ENCODE peak calls at places on chromosome 10, in eight cellular contexts. L is gastroesophageal sphincter; H is CD8-positive, alpha-beta T cell; S is RWPE2; K is right lobe of liver; C is mucosa of descending colon; J is natural killer cell treated with Interleukin-12 subunit alpha and Interleukin-12 subunit beta and Interleukin-15 and Interleukin-18, amount 100 ng/mL, for 72 hours; P is K562. T is an unnamed sample.

GRCh38 chr10:28496017-28496416 is 36.9 kb upstream of the WAC start:
- ATAC-seq in L (no peak), H (no peak), S (no peak), K (no peak), C (no peak), J (no peak), P (no peak), T (no peak)

GRCh38 chr10:23467548-23467947 is 28.7 kb downstream of the OTUD1 start:
- ATAC-seq in L (no peak), H (no peak), S (no peak), K (no peak), C (no peak), J (no peak), P (no peak), T (no peak)

GRCh38 chr10:33115720-33116119 is 157.7 kb upstream of the ITGB1 start:
- ATAC-seq in L (no peak), H (peak; percentile 10), S (peak; percentile 57), K (no peak), C (no peak), J (peak; percentile 22), P (no peak), T (no peak)

GRCh38 chr10:125840406-125840805 is 17.1 kb downstream of the BCCIP start:
- ATAC-seq in L (no peak), H (no peak), S (no peak), K (no peak), C (no peak), J (no peak), P (no peak), T (no peak)

GRCh38 chr10:113153493-113154127 is 203.6 kb downstream of the TCF7L2 start:
- ATAC-seq in L (peak; percentile 60), H (no peak), S (no peak), K (peak; percentile 34), C (peak; percentile 31), J (no peak), P (no peak), T (no peak)

GRCh38 chr10:118564652-118565051 is 30.8 kb downstream of the PRLHR start:
- ATAC-seq in L (no peak), H (no peak), S (peak; percentile 63), K (no peak), C (no peak), J (no peak), P (peak; percentile 69), T (no peak)

GRCh38 chr10:68471586-68472408 is at the start of gene DNA2:
- ATAC-seq in L (peak; percentile 51), H (peak; percentile 81), S (peak; percentile 82), K (peak; percentile 93), C (peak; percentile 95), J (peak; percentile 93), P (peak; percentile 90), T (peak; percentile 86)

GRCh38 chr10:75532253-75532924 is 101.0 kb downstream of the LRMDA start:
- ATAC-seq in L (no peak), H (no peak), S (peak; percentile 73), K (no peak), C (no peak), J (no peak), P (no peak), T (peak; percentile 33)

GRCh38 chr10:76127984-76128589 is 696.7 kb downstream of the LRMDA start:
- ATAC-seq in L (no peak), H (no peak), S (no peak), K (no peak), C (no peak), J (no peak), P (no peak), T (no peak)

GRCh38 chr10:32971536-32972091 is 13.6 kb upstream of the ITGB1 start:
- ATAC-seq in L (no peak), H (no peak), S (peak; percentile 31), K (peak; percentile 86), C (peak; percentile 88), J (no peak), P (peak; percentile 93), T (no peak)

GRCh38 chr10:23516530-23516929 is 77.7 kb downstream of the OTUD1 start:
- ATAC-seq in L (no peak), H (no peak), S (peak; percentile 64), K (peak; percentile 69), C (no peak), J (no peak), P (peak; percentile 69), T (no peak)

GRCh38 chr10:3480281-3480999 is 304.6 kb downstream of the KLF6 start:
- ATAC-seq in L (no peak), H (no peak), S (no peak), K (no peak), C (no peak), J (no peak), P (no peak), T (no peak)

GRCh38 chr10:78394050-78394449 is 360.4 kb downstream of the RPS24 start:
- ATAC-seq in L (no peak), H (no peak), S (no peak), K (no peak), C (no peak), J (no peak), P (no peak), T (no peak)

GRCh38 chr10:19929466-19930140 is 113.4 kb downstream of the PLXDC2 start:
- ATAC-seq in L (peak; percentile 73), H (no peak), S (peak; percentile 79), K (peak; percentile 75), C (peak; percentile 51), J (no peak), P (no peak), T (peak; percentile 45)

GRCh38 chr10:77164616-77165311 is 472.8 kb downstream of the KCNMA1 start:
- ATAC-seq in L (no peak), H (no peak), S (no peak), K (no peak), C (no peak), J (no peak), P (no peak), T (no peak)

GRCh38 chr10:19628767-19629443 is 187.3 kb upstream of the PLXDC2 start:
- ATAC-seq in L (no peak), H (no peak), S (no peak), K (no peak), C (no peak), J (no peak), P (no peak), T (no peak)

GRCh38 chr10:36559990-36560389 is 565.4 kb upstream of the ANKRD30A start:
- ATAC-seq in L (no peak), H (no peak), S (no peak), K (no peak), C (no peak), J (no peak), P (no peak), T (no peak)

GRCh38 chr10:94042001-94042813 is 48.5 kb downstream of the PLCE1 start:
- ATAC-seq in L (no peak), H (no peak), S (peak; percentile 88), K (no peak), C (peak; percentile 86), J (no peak), P (no peak), T (peak; percentile 89)

GRCh38 chr10:132538031-132538789 is 623 bp downstream of the INPP5A start:
- ATAC-seq in L (peak; percentile 0), H (no peak), S (no peak), K (no peak), C (no peak), J (no peak), P (no peak), T (no peak)

GRCh38 chr10:35379226-35380137 is 43.2 kb downstream of the CCNY start:
- ATAC-seq in L (peak; percentile 83), H (peak; percentile 75), S (no peak), K (peak; percentile 70), C (peak; percentile 61), J (no peak), P (peak; percentile 85), T (peak; percentile 78)

GRCh38 chr10:124469956-124470484 is 8.4 kb downstream of the LHPP start:
- ATAC-seq in L (no peak), H (no peak), S (no peak), K (no peak), C (no peak), J (no peak), P (no peak), T (peak; percentile 21)

GRCh38 chr10:1462994-1463633 is 274.2 kb downstream of the ADARB2 start:
- ATAC-seq in L (no peak), H (no peak), S (no peak), K (no peak), C (no peak), J (no peak), P (no peak), T (no peak)

GRCh38 chr10:71459513-71459912 is 62.8 kb downstream of the CDH23 start:
- ATAC-seq in L (no peak), H (no peak), S (no peak), K (no peak), C (no peak), J (no peak), P (no peak), T (no peak)

GRCh38 chr10:119138341-119139306 is 26.9 kb downstream of the SFXN4 start:
- ATAC-seq in L (no peak), H (no peak), S (no peak), K (no peak), C (peak; percentile 15), J (no peak), P (peak; percentile 31), T (no peak)

GRCh38 chr10:91559170-91559569 is 73.7 kb downstream of the PPP1R3C start:
- ATAC-seq in L (no peak), H (no peak), S (no peak), K (peak; percentile 56), C (no peak), J (no peak), P (no peak), T (no peak)

GRCh38 chr10:75417522-75417927 is 13.9 kb upstream of the LRMDA start:
- ATAC-seq in L (no peak), H (no peak), S (peak; percentile 84), K (no peak), C (no peak), J (no peak), P (no peak), T (peak; percentile 91)

GRCh38 chr10:75788394-75789205 is 357.2 kb downstream of the LRMDA start:
- ATAC-seq in L (peak; percentile 82), H (no peak), S (no peak), K (peak; percentile 90), C (peak; percentile 69), J (no peak), P (no peak), T (no peak)

GRCh38 chr10:129550111-129550510 is 83.1 kb downstream of the MGMT start:
- ATAC-seq in L (no peak), H (no peak), S (no peak), K (no peak), C (no peak), J (no peak), P (no peak), T (no peak)